ENCODE peak calls at places on chromosomes 4 and X, in seven cellular contexts. One of them, this sample, is unnamed.

GRCh38 chr4:997375-998071 is 4.3 kb upstream of the SLC26A1 start:
- DNase-seq in upper lobe of right lung: no peak
- DNase-seq in colonic mucosa: no peak
- DNase-seq in CD8-positive, alpha-beta T cell: no peak
- DNase-seq in astrocyte of the spinal cord: no peak
- DNase-seq in BE2C: peak
- DNase-seq in psoas muscle: no peak
- DNase-seq in this sample: no peak

GRCh38 chr4:25810016-25810415 is 52.8 kb downstream of the SEL1L3 start:
- DNase-seq in upper lobe of right lung: no peak
- DNase-seq in colonic mucosa: no peak
- DNase-seq in CD8-positive, alpha-beta T cell: no peak
- DNase-seq in astrocyte of the spinal cord: no peak
- DNase-seq in BE2C: no peak
- DNase-seq in psoas muscle: no peak
- DNase-seq in this sample: no peak

GRCh38 chr4:42265782-42266602 is 113.5 kb upstream of the BEND4 start:
- DNase-seq in upper lobe of right lung: no peak
- DNase-seq in colonic mucosa: no peak
- DNase-seq in CD8-positive, alpha-beta T cell: no peak
- DNase-seq in astrocyte of the spinal cord: no peak
- DNase-seq in BE2C: no peak
- DNase-seq in psoas muscle: no peak
- DNase-seq in this sample: no peak

GRCh38 chr4:6042293-6043063 is 24.2 kb upstream of the C4orf50 start:
- DNase-seq in upper lobe of right lung: no peak
- DNase-seq in colonic mucosa: no peak
- DNase-seq in CD8-positive, alpha-beta T cell: no peak
- DNase-seq in astrocyte of the spinal cord: no peak
- DNase-seq in BE2C: no peak
- DNase-seq in psoas muscle: no peak
- DNase-seq in this sample: no peak

GRCh38 chrX:149383852-149384251 is 121.3 kb downstream of the IDS start:
- DNase-seq in upper lobe of right lung: no peak
- DNase-seq in colonic mucosa: no peak
- DNase-seq in CD8-positive, alpha-beta T cell: no peak
- DNase-seq in astrocyte of the spinal cord: no peak
- DNase-seq in BE2C: no peak
- DNase-seq in psoas muscle: no peak
- DNase-seq in this sample: no peak

GRCh38 chr4:109368661-109369060 is 65.0 kb upstream of the SEC24B start:
- DNase-seq in upper lobe of right lung: no peak
- DNase-seq in colonic mucosa: no peak
- DNase-seq in CD8-positive, alpha-beta T cell: no peak
- DNase-seq in astrocyte of the spinal cord: peak
- DNase-seq in BE2C: no peak
- DNase-seq in psoas muscle: no peak
- DNase-seq in this sample: no peak

GRCh38 chr4:180870623-180871022 is 1372.6 kb upstream of the TENM3 start:
- DNase-seq in upper lobe of right lung: no peak
- DNase-seq in colonic mucosa: no peak
- DNase-seq in CD8-positive, alpha-beta T cell: no peak
- DNase-seq in astrocyte of the spinal cord: no peak
- DNase-seq in BE2C: no peak
- DNase-seq in psoas muscle: no peak
- DNase-seq in this sample: no peak

GRCh38 chr4:53601251-53601764 is 10.0 kb upstream of the LNX1 start:
- DNase-seq in upper lobe of right lung: no peak
- DNase-seq in colonic mucosa: peak
- DNase-seq in CD8-positive, alpha-beta T cell: no peak
- DNase-seq in astrocyte of the spinal cord: no peak
- DNase-seq in BE2C: peak
- DNase-seq in psoas muscle: peak
- DNase-seq in this sample: no peak

GRCh38 chr4:55311792-55312490 is 34.1 kb upstream of the SRD5A3 start:
- DNase-seq in upper lobe of right lung: no peak
- DNase-seq in colonic mucosa: no peak
- DNase-seq in CD8-positive, alpha-beta T cell: no peak
- DNase-seq in astrocyte of the spinal cord: no peak
- DNase-seq in BE2C: no peak
- DNase-seq in psoas muscle: no peak
- DNase-seq in this sample: peak

GRCh38 chr4:87073570-87074470 is 139.0 kb downstream of the AFF1 start:
- DNase-seq in upper lobe of right lung: peak
- DNase-seq in colonic mucosa: peak
- DNase-seq in CD8-positive, alpha-beta T cell: peak
- DNase-seq in astrocyte of the spinal cord: peak
- DNase-seq in BE2C: peak
- DNase-seq in psoas muscle: no peak
- DNase-seq in this sample: no peak

GRCh38 chr4:2142630-2143427 is 83.7 kb downstream of the NAT8L start:
- DNase-seq in upper lobe of right lung: no peak
- DNase-seq in colonic mucosa: no peak
- DNase-seq in CD8-positive, alpha-beta T cell: no peak
- DNase-seq in astrocyte of the spinal cord: peak
- DNase-seq in BE2C: no peak
- DNase-seq in psoas muscle: no peak
- DNase-seq in this sample: peak

GRCh38 chr4:53653484-53654053 is 62.3 kb upstream of the LNX1 start:
- DNase-seq in upper lobe of right lung: no peak
- DNase-seq in colonic mucosa: peak
- DNase-seq in CD8-positive, alpha-beta T cell: no peak
- DNase-seq in astrocyte of the spinal cord: peak
- DNase-seq in BE2C: peak
- DNase-seq in psoas muscle: no peak
- DNase-seq in this sample: peak

GRCh38 chr4:125115476-125115875 is 199.3 kb upstream of the FAT4 start:
- DNase-seq in upper lobe of right lung: no peak
- DNase-seq in colonic mucosa: no peak
- DNase-seq in CD8-positive, alpha-beta T cell: no peak
- DNase-seq in astrocyte of the spinal cord: peak
- DNase-seq in BE2C: no peak
- DNase-seq in psoas muscle: no peak
- DNase-seq in this sample: peak

GRCh38 chr4:124243671-124244366 is 468.7 kb downstream of the ANKRD50 start:
- DNase-seq in upper lobe of right lung: peak
- DNase-seq in colonic mucosa: no peak
- DNase-seq in CD8-positive, alpha-beta T cell: no peak
- DNase-seq in astrocyte of the spinal cord: no peak
- DNase-seq in BE2C: no peak
- DNase-seq in psoas muscle: no peak
- DNase-seq in this sample: no peak

GRCh38 chr4:15653864-15654391 is 1.2 kb downstream of the FBXL5 start:
- DNase-seq in upper lobe of right lung: no peak
- DNase-seq in colonic mucosa: peak
- DNase-seq in CD8-positive, alpha-beta T cell: no peak
- DNase-seq in astrocyte of the spinal cord: peak
- DNase-seq in BE2C: peak
- DNase-seq in psoas muscle: no peak
- DNase-seq in this sample: peak

GRCh38 chr4:154626793-154627484 is 14.5 kb upstream of the FGG start:
- DNase-seq in upper lobe of right lung: peak
- DNase-seq in colonic mucosa: peak
- DNase-seq in CD8-positive, alpha-beta T cell: peak
- DNase-seq in astrocyte of the spinal cord: peak
- DNase-seq in BE2C: peak
- DNase-seq in psoas muscle: peak
- DNase-seq in this sample: peak

GRCh38 chrX:118116308-118117068 is at the start of gene KLHL13:
- DNase-seq in upper lobe of right lung: peak
- DNase-seq in colonic mucosa: peak
- DNase-seq in CD8-positive, alpha-beta T cell: peak
- DNase-seq in astrocyte of the spinal cord: peak
- DNase-seq in BE2C: peak
- DNase-seq in psoas muscle: peak
- DNase-seq in this sample: peak

GRCh38 chr4:56674984-56675383 is 6.1 kb downstream of the HOPX start:
- DNase-seq in upper lobe of right lung: no peak
- DNase-seq in colonic mucosa: no peak
- DNase-seq in CD8-positive, alpha-beta T cell: no peak
- DNase-seq in astrocyte of the spinal cord: peak
- DNase-seq in BE2C: no peak
- DNase-seq in psoas muscle: no peak
- DNase-seq in this sample: no peak

GRCh38 chr4:147842573-147842972 is 110.7 kb downstream of the ARHGAP10 start:
- DNase-seq in upper lobe of right lung: no peak
- DNase-seq in colonic mucosa: no peak
- DNase-seq in CD8-positive, alpha-beta T cell: no peak
- DNase-seq in astrocyte of the spinal cord: peak
- DNase-seq in BE2C: no peak
- DNase-seq in psoas muscle: peak
- DNase-seq in this sample: peak

DNA sequence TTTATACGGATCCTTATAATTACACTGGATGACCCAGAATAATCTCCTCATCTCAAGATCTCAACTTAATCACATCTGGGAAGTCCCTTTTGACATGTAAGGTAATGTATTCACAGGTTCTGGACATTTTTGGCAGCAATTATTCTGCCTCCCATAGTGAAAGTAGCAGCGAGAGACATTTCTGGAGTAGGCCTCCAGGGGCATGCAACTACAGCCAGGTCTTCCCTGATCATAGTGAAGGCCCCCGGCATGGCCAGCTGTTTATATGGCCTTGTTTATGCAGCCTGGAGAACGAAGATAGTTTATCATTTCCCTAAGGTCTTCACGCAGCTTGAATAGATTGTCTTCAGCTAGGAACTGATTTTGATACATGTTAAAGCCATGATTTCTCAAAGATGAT is 139.9 kb downstream of the RNF150 start:
- DNase-seq in upper lobe of right lung: no peak
- DNase-seq in colonic mucosa: no peak
- DNase-seq in CD8-positive, alpha-beta T cell: no peak
- DNase-seq in astrocyte of the spinal cord: no peak
- DNase-seq in BE2C: peak
- DNase-seq in psoas muscle: no peak
- DNase-seq in this sample: no peak
- TF ChIP-seq CTCF in upper lobe of right lung: no peak
- TF ChIP-seq CTCF in colonic mucosa: no peak
- TF ChIP-seq CTCF in CD8-positive, alpha-beta T cell: no peak
- TF ChIP-seq CTCF in astrocyte of the spinal cord: no peak
- TF ChIP-seq CTCF in BE2C: no peak
- TF ChIP-seq CTCF in psoas muscle: no peak
- TF ChIP-seq CTCF in this sample: no peak

GRCh38 chr4:152655272-152656129 is 24.3 kb downstream of the TMEM154 start:
- DNase-seq in upper lobe of right lung: no peak
- DNase-seq in colonic mucosa: no peak
- DNase-seq in CD8-positive, alpha-beta T cell: no peak
- DNase-seq in astrocyte of the spinal cord: no peak
- DNase-seq in BE2C: no peak
- DNase-seq in psoas muscle: no peak
- DNase-seq in this sample: no peak
- TF ChIP-seq CTCF in upper lobe of right lung: no peak
- TF ChIP-seq CTCF in colonic mucosa: no peak
- TF ChIP-seq CTCF in CD8-positive, alpha-beta T cell: no peak
- TF ChIP-seq CTCF in astrocyte of the spinal cord: no peak
- TF ChIP-seq CTCF in BE2C: no peak
- TF ChIP-seq CTCF in psoas muscle: no peak
- TF ChIP-seq CTCF in this sample: no peak

DNA sequence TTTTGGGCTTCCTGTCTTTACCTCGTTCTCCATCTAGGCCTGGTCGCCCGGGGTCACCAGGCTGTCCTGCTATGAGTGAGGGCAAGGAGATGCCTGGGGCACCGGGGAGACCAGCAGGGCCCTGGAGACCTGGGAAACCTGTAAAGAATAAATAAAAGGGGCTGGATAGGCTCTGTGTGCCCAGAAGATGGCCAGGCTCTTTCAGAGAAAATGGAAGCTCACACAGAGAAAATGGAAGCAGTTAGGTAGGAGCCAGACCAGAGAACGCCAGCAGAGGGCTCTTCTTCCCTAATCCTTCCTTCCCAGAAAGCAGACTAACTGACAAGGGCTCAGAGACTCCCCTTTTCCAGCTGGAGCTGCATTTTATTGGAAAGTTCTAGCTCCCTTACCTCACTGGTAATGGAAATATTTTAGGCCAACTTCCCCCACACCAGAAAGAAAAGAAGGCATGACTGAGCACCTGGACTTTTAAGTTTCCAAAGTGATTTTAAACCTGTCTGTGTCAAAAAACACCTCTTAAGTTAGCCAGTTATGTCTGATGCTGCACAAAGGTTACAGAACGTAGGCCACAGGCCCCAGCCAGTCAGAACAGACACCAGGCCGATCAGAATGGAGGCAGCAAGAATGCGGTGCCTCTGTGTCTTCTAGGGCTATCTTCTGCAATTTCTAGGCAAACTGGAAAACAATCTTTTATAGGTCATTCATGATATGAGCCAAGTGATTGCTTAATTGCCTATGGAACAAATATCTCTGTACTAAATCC is 74.0 kb downstream of the ATG4A start:
- DNase-seq in upper lobe of right lung: no peak
- DNase-seq in colonic mucosa: no peak
- DNase-seq in CD8-positive, alpha-beta T cell: no peak
- DNase-seq in astrocyte of the spinal cord: peak
- DNase-seq in BE2C: no peak
- DNase-seq in psoas muscle: no peak
- DNase-seq in this sample: peak
- TF ChIP-seq CTCF in upper lobe of right lung: peak
- TF ChIP-seq CTCF in colonic mucosa: no peak
- TF ChIP-seq CTCF in CD8-positive, alpha-beta T cell: no peak
- TF ChIP-seq CTCF in astrocyte of the spinal cord: peak
- TF ChIP-seq CTCF in BE2C: peak
- TF ChIP-seq CTCF in psoas muscle: no peak
- TF ChIP-seq CTCF in this sample: peak

GRCh38 chrX:19792412-19792811 is 95.0 kb downstream of the SH3KBP1 start:
- DNase-seq in upper lobe of right lung: no peak
- DNase-seq in colonic mucosa: no peak
- DNase-seq in CD8-positive, alpha-beta T cell: no peak
- DNase-seq in astrocyte of the spinal cord: no peak
- DNase-seq in BE2C: no peak
- DNase-seq in psoas muscle: no peak
- DNase-seq in this sample: no peak

GRCh38 chrX:19794690-19795089 is 92.7 kb downstream of the SH3KBP1 start:
- DNase-seq in upper lobe of right lung: no peak
- DNase-seq in colonic mucosa: no peak
- DNase-seq in CD8-positive, alpha-beta T cell: no peak
- DNase-seq in astrocyte of the spinal cord: no peak
- DNase-seq in BE2C: no peak
- DNase-seq in psoas muscle: no peak
- DNase-seq in this sample: no peak

GRCh38 chrX:19791562-19791961 is 95.8 kb downstream of the SH3KBP1 start:
- DNase-seq in upper lobe of right lung: no peak
- DNase-seq in colonic mucosa: no peak
- DNase-seq in CD8-positive, alpha-beta T cell: no peak
- DNase-seq in astrocyte of the spinal cord: peak
- DNase-seq in BE2C: no peak
- DNase-seq in psoas muscle: no peak
- DNase-seq in this sample: peak

GRCh38 chrX:19795289-19795688 is 92.1 kb downstream of the SH3KBP1 start:
- DNase-seq in upper lobe of right lung: no peak
- DNase-seq in colonic mucosa: no peak
- DNase-seq in CD8-positive, alpha-beta T cell: peak
- DNase-seq in astrocyte of the spinal cord: no peak
- DNase-seq in BE2C: no peak
- DNase-seq in psoas muscle: no peak
- DNase-seq in this sample: no peak

DNA sequence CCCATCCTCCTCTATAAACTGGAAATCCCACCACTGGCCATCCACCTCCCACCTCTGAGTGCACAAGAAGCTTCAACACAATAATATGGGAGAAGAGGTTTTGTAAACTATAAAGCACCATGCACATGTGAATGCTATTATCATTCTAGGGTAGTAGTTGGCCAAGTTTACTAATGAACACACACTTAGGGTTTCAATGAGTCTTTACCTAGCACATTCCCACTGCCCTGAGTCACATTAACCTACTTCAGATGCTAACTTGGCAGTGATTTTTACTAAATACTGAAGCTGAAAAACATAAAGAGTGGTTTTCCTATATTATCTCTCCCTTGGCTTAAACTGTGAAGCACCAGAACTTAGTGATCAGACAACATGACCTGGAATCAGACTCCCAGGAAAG is 93.9 kb downstream of the SH3KBP1 start:
- DNase-seq in upper lobe of right lung: no peak
- DNase-seq in colonic mucosa: no peak
- DNase-seq in CD8-positive, alpha-beta T cell: no peak
- DNase-seq in astrocyte of the spinal cord: no peak
- DNase-seq in BE2C: no peak
- DNase-seq in psoas muscle: no peak
- DNase-seq in this sample: no peak
- TF ChIP-seq CTCF in upper lobe of right lung: no peak
- TF ChIP-seq CTCF in colonic mucosa: no peak
- TF ChIP-seq CTCF in CD8-positive, alpha-beta T cell: no peak
- TF ChIP-seq CTCF in astrocyte of the spinal cord: no peak
- TF ChIP-seq CTCF in BE2C: no peak
- TF ChIP-seq CTCF in psoas muscle: no peak
- TF ChIP-seq CTCF in this sample: no peak

This sample was measured in fibroblast of villous mesenchyme.